ENCODE peak calls at places on chromosomes 13 and 19, in eight cellular contexts. K, G, I, W, X, O, M and C are unnamed samples.
A peak's percentile ranks its signal among the peaks of the same experiment; 100 is the strongest.

GRCh38 chr19:16160943-16161560 is 12.3 kb downstream of the CIB3 start:
- DNase-seq in K (no peak), G (no peak), I (no peak), W (no peak), X (no peak), O (no peak), M (peak; percentile 27), C (no peak)

GRCh38 chr13:95300625-95301134 is 571 bp downstream of the ABCC4 start:
- DNase-seq in K (peak; percentile 74), G (peak; percentile 28), I (peak; percentile 33), W (no peak), X (peak; percentile 64), O (peak; percentile 69), M (peak; percentile 23), C (peak; percentile 86)

GRCh38 chr19:29517412-29517811 is 8.4 kb upstream of the VSTM2B start:
- DNase-seq in K (no peak), G (no peak), I (peak; percentile 4), W (no peak), X (no peak), O (no peak), M (no peak), C (no peak)

GRCh38 chr19:1942078-1942933 is 1.3 kb downstream of the CSNK1G2 start:
- DNase-seq in K (peak; percentile 83), G (peak; percentile 70), I (peak; percentile 88), W (peak; percentile 65), X (peak; percentile 66), O (peak; percentile 91), M (no peak), C (peak; percentile 83)

GRCh38 chr19:17234911-17235617 is 9.0 kb downstream of the OCEL1 start:
- DNase-seq in K (peak; percentile 77), G (peak; percentile 22), I (no peak), W (no peak), X (peak; percentile 47), O (peak; percentile 80), M (no peak), C (peak; percentile 71)

GRCh38 chr13:29524176-29524575 is 71.3 kb downstream of the SLC7A1 start:
- DNase-seq in K (no peak), G (no peak), I (no peak), W (peak; percentile 75), X (peak; percentile 79), O (no peak), M (no peak), C (no peak)

GRCh38 chr13:75581874-75582640 is 32.5 kb downstream of the UCHL3 start:
- DNase-seq in K (no peak), G (no peak), I (no peak), W (no peak), X (no peak), O (no peak), M (no peak), C (no peak)

GRCh38 chr13:21075303-21076264 is 14.2 kb upstream of the LATS2 start:
- DNase-seq in K (peak; percentile 36), G (peak; percentile 55), I (peak; percentile 71), W (no peak), X (peak; percentile 53), O (peak; percentile 53), M (no peak), C (peak; percentile 20)

GRCh38 chr19:15453906-15454305 is 4.2 kb upstream of the WIZ start:
- DNase-seq in K (no peak), G (no peak), I (no peak), W (no peak), X (no peak), O (peak; percentile 31), M (no peak), C (no peak)

GRCh38 chr13:75838366-75839017 is 202.4 kb downstream of the LMO7 start:
- DNase-seq in K (no peak), G (no peak), I (no peak), W (no peak), X (no peak), O (no peak), M (no peak), C (no peak)

GRCh38 chr19:55368701-55369563 is 1.3 kb downstream of the IL11 start:
- DNase-seq in K (no peak), G (no peak), I (peak; percentile 74), W (no peak), X (no peak), O (peak; percentile 86), M (no peak), C (no peak)

GRCh38 chr19:30090476-30090875 is 148.4 kb downstream of the URI1 start:
- DNase-seq in K (no peak), G (no peak), I (no peak), W (no peak), X (no peak), O (no peak), M (no peak), C (no peak)

GRCh38 chr19:48874309-48875135 is 2.3 kb downstream of the PPP1R15A start:
- DNase-seq in K (no peak), G (no peak), I (no peak), W (no peak), X (no peak), O (peak; percentile 22), M (no peak), C (peak; percentile 57)

GRCh38 chr19:46386151-46386550 is 27.2 kb downstream of the CCDC8 start:
- DNase-seq in K (no peak), G (no peak), I (no peak), W (no peak), X (no peak), O (no peak), M (no peak), C (no peak)

GRCh38 chr13:31122544-31123260 is 39.0 kb downstream of the HSPH1 start:
- DNase-seq in K (no peak), G (no peak), I (no peak), W (no peak), X (no peak), O (no peak), M (no peak), C (no peak)

GRCh38 chr19:34962281-34962944 is 1.6 kb downstream of the ZNF792 start:
- DNase-seq in K (no peak), G (no peak), I (no peak), W (no peak), X (no peak), O (no peak), M (no peak), C (no peak)

GRCh38 chr19:29845576-29846176 is 33.9 kb downstream of the CCNE1 start:
- DNase-seq in K (no peak), G (no peak), I (no peak), W (no peak), X (no peak), O (peak; percentile 50), M (no peak), C (peak; percentile 54)

GRCh38 chr13:78609464-78610205 is 6.3 kb upstream of the POU4F1 start:
- DNase-seq in K (no peak), G (no peak), I (peak; percentile 75), W (no peak), X (no peak), O (peak; percentile 42), M (no peak), C (no peak)

GRCh38 chr19:47065242-47065641 is 16.8 kb upstream of the TMEM160 start:
- DNase-seq in K (no peak), G (no peak), I (no peak), W (no peak), X (no peak), O (no peak), M (no peak), C (no peak)

GRCh38 chr13:67224148-67224846 is 5.8 kb downstream of the PCDH9 start:
- DNase-seq in K (no peak), G (peak; percentile 35), I (peak; percentile 68), W (peak; percentile 74), X (peak; percentile 73), O (peak; percentile 55), M (peak; percentile 68), C (peak; percentile 46)

GRCh38 chr19:42095142-42095813 is 19.3 kb downstream of the ZNF574 start:
- DNase-seq in K (no peak), G (no peak), I (no peak), W (no peak), X (no peak), O (no peak), M (no peak), C (no peak)

GRCh38 chr13:111625526-111626315 is 305.3 kb downstream of the TEX29 start:
- DNase-seq in K (no peak), G (no peak), I (no peak), W (no peak), X (no peak), O (no peak), M (no peak), C (no peak)
- TF ChIP-seq CTCF in K (no peak), G (no peak), I (no peak), W (no peak), X (no peak), O (no peak), M (no peak), C (no peak)

GRCh38 chr19:10565028-10565566 is 713 bp downstream of the KRI1 start:
- DNase-seq in K (peak; percentile 69), G (no peak), I (peak; percentile 61), W (peak; percentile 45), X (no peak), O (peak; percentile 88), M (no peak), C (peak; percentile 79)
- TF ChIP-seq CTCF in K (peak; percentile 55), G (no peak), I (no peak), W (peak; percentile 8), X (no peak), O (no peak), M (peak; percentile 42), C (peak; percentile 55)

GRCh38 chr13:102773441-102774209 is at the start of gene TEX30:
- DNase-seq in K (peak; percentile 94), G (peak; percentile 75), I (peak; percentile 87), W (peak; percentile 68), X (peak; percentile 85), O (peak; percentile 94), M (peak; percentile 37), C (peak; percentile 93)
- TF ChIP-seq CTCF in K (no peak), G (no peak), I (no peak), W (peak; percentile 17), X (no peak), O (no peak), M (no peak), C (no peak)

GRCh38 chr13:22801402-22802003 is 379.3 kb upstream of the SGCG start:
- DNase-seq in K (no peak), G (no peak), I (no peak), W (no peak), X (no peak), O (no peak), M (no peak), C (peak; percentile 19)
- TF ChIP-seq CTCF in K (peak; percentile 33), G (peak; percentile 72), I (no peak), W (peak; percentile 18), X (peak; percentile 48), O (no peak), M (no peak), C (no peak)